ENCODE peak calls at places on chromosomes 16 and 17, in nine cellular contexts. Y is stomach, X is endothelial cell of umbilical vein, J is GM23338, G is transverse colon, O is prostate gland, K is HCT116, Z is esophagus muscularis mucosa, L is K562. I is an unnamed sample. For H3K4me1, the result is how much of the 10 kb centered on the place peaks cover.

GRCh38 chr16:53614346-53614745 is 89.3 kb downstream of the RPGRIP1L start:
- DNase-seq in X (peak), L (no peak), G (no peak), O (no peak), Z (no peak), J (no peak), Y (no peak), K (no peak), I (no peak)

GRCh38 chr16:27222499-27223225 is 19.3 kb downstream of the KDM8 start:
- DNase-seq in J (no peak), L (no peak), G (peak), K (no peak), Y (peak), Z (peak), X (no peak), O (no peak), I (no peak)

GRCh38 chr17:16325964-16326363 is 27.3 kb downstream of the CENPV start:
- DNase-seq in K (no peak), L (no peak), Y (no peak), J (no peak), Z (no peak), G (no peak), X (no peak), O (no peak), I (no peak)

GRCh38 chr16:12323007-12323699 is 346.6 kb downstream of the SNX29 start:
- DNase-seq in L (no peak), Z (no peak), O (no peak), Y (no peak), J (no peak), X (no peak), G (no peak), K (no peak), I (no peak)

GRCh38 chr17:55005520-55005919 is 37.0 kb downstream of the STXBP4 start:
- DNase-seq in J (peak), L (peak), Y (no peak), O (no peak), Z (no peak), X (peak), G (no peak), K (peak), I (no peak)

GRCh38 chr16:20676268-20676828 is 21.1 kb downstream of the ACSM1 start:
- DNase-seq in Z (no peak), G (peak), J (no peak), K (no peak), X (peak), O (peak), L (peak), Y (peak), I (no peak)

GRCh38 chr17:7982666-7983065 is 19.7 kb upstream of the GUCY2D start:
- DNase-seq in J (peak), Z (no peak), Y (no peak), G (no peak), L (peak), X (peak), O (no peak), K (no peak), I (no peak)

GRCh38 chr17:40179923-40180659 is 2.8 kb downstream of the RAPGEFL1 start:
- DNase-seq in X (no peak), Z (no peak), O (no peak), Y (no peak), K (no peak), L (no peak), J (no peak), G (peak), I (no peak)

GRCh38 chr16:57696240-57696639 is 1.6 kb downstream of the DRC7 start:
- DNase-seq in G (no peak), Z (no peak), Y (no peak), X (no peak), O (no peak), J (no peak), L (peak), K (no peak), I (no peak)

GRCh38 chr16:11783319-11784047 is 13.6 kb downstream of the ZC3H7A start:
- DNase-seq in L (peak), G (no peak), Y (no peak), O (no peak), X (peak), J (no peak), Z (no peak), K (no peak), I (no peak)

GRCh38 chr16:57277586-57277985 is 6.9 kb downstream of the PLLP start:
- DNase-seq in O (no peak), L (no peak), X (no peak), G (no peak), Z (no peak), J (no peak), K (peak), Y (no peak), I (no peak)

GRCh38 chr16:87765473-87765775 is 362 bp downstream of the KLHDC4 start:
- DNase-seq in L (peak), K (no peak), G (peak), J (peak), O (no peak), X (peak), Y (no peak), Z (no peak), I (no peak)

GRCh38 chr17:45834471-45835396 is 9.9 kb upstream of the SPPL2C start:
- DNase-seq in X (no peak), K (no peak), L (no peak), Z (no peak), O (no peak), Y (no peak), J (no peak), G (no peak), I (no peak)

GRCh38 chr17:63699638-63700527 is at the start of gene LIMD2:
- DNase-seq in X (peak), J (peak), O (peak), Z (no peak), L (peak), G (peak), K (no peak), Y (peak), I (peak)

GRCh38 chr17:67461228-67461780 is 84.2 kb downstream of the PITPNC1 start:
- DNase-seq in J (no peak), G (no peak), Y (no peak), Z (no peak), L (no peak), X (no peak), K (no peak), O (no peak), I (no peak)

GRCh38 chr16:1785846-1786170 is 3.0 kb downstream of the NUBP2 start:
- DNase-seq in O (no peak), X (no peak), K (no peak), G (no peak), L (no peak), Y (no peak), J (no peak), Z (no peak), I (no peak)

GRCh38 chr16:1787056-1787321 is 4.2 kb downstream of the NUBP2 start:
- DNase-seq in G (no peak), Y (no peak), Z (no peak), K (no peak), O (no peak), L (no peak), X (no peak), J (no peak), I (no peak)

GRCh38 chr16:1787322-1788094 is 4.7 kb downstream of the NUBP2 start:
- DNase-seq in K (no peak), J (no peak), Y (no peak), L (no peak), X (no peak), G (no peak), Z (no peak), O (peak), I (no peak)

GRCh38 chr16:1786242-1787055 is 3.7 kb downstream of the NUBP2 start:
- DNase-seq in Y (no peak), L (no peak), Z (no peak), X (no peak), O (no peak), J (no peak), K (no peak), G (no peak), I (no peak)

GRCh38 chr16:1784977-1785845 is 2.5 kb downstream of the NUBP2 start:
- DNase-seq in Z (no peak), L (no peak), G (peak), K (no peak), O (no peak), X (no peak), Y (no peak), J (no peak), I (no peak)
- H3K4me1 ChIP-seq in Z (under half), L (under half), G (under half), K (under half), O (under half), X (under half), Y (half or more), J (under half), I (under half)

DNA sequence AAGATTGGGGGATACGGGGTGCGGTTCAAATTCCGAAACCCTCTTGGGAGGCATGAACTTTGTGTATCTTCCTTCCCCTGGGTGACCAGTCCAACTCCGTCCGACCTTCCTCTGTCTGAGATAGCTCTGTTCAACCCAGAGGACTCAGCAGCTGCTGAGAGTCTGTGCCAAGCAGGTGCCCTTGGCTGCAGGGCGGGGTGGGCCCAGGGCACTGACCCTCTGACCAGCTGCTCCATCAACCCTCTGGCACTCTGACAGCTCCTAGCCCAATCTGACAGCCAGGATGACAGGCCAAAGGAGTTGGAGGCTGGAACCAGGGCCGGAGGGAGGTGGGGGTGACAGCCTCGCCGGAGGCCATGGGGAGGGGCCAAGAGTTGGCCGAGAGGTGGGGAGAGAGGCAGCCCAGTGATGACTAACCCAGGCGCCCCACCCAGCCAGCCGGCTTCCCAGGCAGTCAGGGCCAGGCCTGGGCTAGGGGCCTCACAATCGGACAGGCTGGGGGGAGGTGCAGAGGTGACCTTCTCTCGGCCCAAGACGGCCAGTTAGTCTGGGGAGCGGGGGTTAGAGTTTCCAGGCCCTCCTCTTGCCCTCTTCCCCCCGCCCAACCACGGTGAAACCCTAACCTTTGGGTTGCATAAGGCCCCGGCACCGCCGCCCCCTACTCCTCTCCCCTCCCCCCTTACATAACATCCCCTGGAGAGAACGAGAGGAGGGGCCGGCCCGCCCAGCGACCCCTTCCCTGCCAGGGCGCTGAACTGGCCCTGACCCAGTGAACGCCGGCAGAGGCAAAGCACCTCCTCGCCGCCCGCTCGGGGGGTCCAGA is 5.0 kb upstream of the TLCD2 start:
- DNase-seq in J (peak), O (peak), Y (peak), G (peak), Z (peak), K (peak), L (peak), X (peak), I (peak)
- H3K27ac ChIP-seq in J (no peak), O (peak), Y (peak), G (peak), Z (peak), K (peak), L (peak), X (peak), I (peak)

DNA sequence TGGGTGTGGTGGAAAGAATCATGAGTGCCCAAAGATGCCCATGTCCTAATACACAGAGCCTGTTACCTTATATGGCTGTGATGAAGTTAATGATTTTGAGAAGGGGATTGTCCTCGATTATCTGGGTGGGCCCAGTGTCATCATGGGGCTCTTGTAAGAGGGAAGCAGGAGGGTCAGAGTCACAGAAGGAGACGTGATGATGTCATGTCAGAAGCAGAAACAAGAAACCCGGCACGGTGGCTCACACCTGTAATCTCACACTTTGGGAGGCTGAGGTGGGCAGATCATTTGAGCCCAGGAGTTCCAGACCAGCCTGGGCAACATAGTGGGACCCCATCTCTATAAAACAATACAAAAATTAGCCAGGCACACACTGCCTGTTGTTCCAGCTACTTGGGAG is 55.2 kb upstream of the MGAT5B start:
- DNase-seq in Z (no peak), G (no peak), K (no peak), X (no peak), Y (no peak), J (no peak), L (no peak), O (no peak), I (no peak)
- TF ChIP-seq POLR2AphosphoS5 in Z (no peak), G (no peak), K (no peak), X (no peak), Y (no peak), J (no peak), L (no peak), O (no peak), I (no peak)

GRCh38 chr17:4341616-4341977 is 24.9 kb downstream of the UBE2G1 start:
- DNase-seq in O (no peak), K (no peak), Y (no peak), L (peak), J (no peak), X (no peak), Z (no peak), G (no peak), I (no peak)

GRCh38 chr17:4344926-4345325 is 21.5 kb downstream of the UBE2G1 start:
- DNase-seq in K (no peak), G (no peak), X (no peak), O (no peak), L (no peak), Z (no peak), Y (no peak), J (no peak), I (no peak)

GRCh38 chr17:4342535-4342934 is 23.9 kb downstream of the UBE2G1 start:
- DNase-seq in J (no peak), K (no peak), X (no peak), Z (no peak), G (no peak), Y (no peak), O (no peak), L (no peak), I (no peak)

GRCh38 chr17:4345569-4345968 is 20.9 kb downstream of the UBE2G1 start:
- DNase-seq in K (no peak), L (no peak), Y (no peak), Z (no peak), J (no peak), G (no peak), O (no peak), X (no peak), I (no peak)

DNA sequence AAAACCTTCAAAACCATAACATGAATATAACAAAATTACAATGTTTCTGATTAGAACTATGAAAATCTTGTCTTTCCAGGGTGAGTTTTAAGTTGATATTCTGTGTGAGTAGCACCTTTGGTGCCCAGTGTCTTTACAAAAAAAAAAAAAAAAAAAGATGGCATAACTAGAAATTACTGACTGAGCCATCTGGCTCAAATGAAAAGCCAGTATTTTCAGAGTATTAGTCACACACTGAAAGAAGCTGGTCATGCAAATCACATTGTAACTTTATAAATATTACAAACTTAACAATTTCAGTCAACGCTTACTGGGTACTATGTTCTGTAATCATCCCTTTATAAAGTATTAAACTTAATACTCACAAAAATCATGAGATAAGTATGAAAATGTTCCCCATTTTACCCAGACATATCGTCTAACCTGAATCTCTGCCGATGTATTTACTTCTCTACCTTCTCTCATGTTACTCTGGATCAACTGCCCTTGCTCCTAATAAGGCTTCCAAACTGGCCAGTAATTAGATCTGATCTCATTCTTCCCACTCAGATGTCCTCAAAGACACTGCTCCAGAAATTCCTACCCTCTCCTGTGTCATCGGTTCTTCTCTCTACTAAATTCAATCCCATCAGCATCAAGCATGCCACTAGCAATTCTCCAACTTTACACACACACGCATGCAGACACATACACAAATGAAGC is 25.4 kb downstream of the UBE2G1 start:
- DNase-seq in Z (no peak), K (no peak), L (no peak), X (no peak), G (no peak), O (no peak), Y (no peak), J (no peak), I (no peak)
- H3K4me1 ChIP-seq in Z (half or more), K (under half), L (under half), X (under half), G (half or more), O (under half), Y (under half), J (under half), I (under half)

DNA sequence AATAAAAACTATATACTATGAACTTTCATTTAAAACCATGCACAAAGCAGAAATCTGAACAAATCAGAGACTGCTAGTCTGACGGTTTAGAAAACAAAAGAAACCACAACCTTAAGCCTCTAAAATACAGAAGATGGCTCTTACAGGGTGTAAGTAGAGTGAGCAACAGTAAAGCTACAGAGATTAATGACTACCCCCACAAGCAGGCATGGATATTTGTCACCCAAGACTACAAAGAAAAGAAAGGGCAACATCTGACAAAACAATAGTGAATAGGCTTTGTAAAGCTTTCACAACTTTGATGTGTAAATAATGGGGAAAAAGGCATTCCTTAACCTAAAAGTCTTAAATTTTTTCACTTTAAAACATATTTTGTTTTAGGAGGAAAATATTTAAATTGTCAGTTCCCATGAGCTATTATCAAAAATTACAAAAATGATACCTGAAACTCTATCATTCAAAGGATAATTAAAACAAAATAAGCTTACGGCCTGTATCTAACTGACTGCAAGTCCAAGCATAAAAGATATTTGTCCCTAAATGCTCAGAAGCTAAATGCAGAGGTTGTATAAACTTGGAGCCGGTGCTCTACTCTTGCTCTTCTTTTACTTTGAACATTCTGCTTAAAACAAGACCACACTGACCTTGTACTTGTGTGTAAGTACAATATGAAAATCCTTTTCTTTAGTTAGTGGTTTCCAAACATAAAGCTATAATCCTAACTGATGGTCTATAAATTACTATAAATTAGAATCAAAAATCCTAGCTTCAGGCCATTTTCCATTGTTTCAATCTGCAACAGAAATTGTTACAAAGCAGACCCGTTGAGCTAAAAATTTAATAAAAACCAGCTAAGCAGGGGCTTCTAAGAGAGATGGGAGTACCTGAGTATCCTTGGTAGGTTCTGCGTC is 74.8 kb downstream of the SPAG9 start:
- DNase-seq in O (no peak), Y (no peak), X (no peak), J (peak), G (no peak), K (no peak), Z (no peak), L (no peak), I (no peak)
- H3K27ac ChIP-seq in O (peak), Y (no peak), X (no peak), J (peak), G (peak), K (no peak), Z (no peak), L (no peak), I (no peak)

DNA sequence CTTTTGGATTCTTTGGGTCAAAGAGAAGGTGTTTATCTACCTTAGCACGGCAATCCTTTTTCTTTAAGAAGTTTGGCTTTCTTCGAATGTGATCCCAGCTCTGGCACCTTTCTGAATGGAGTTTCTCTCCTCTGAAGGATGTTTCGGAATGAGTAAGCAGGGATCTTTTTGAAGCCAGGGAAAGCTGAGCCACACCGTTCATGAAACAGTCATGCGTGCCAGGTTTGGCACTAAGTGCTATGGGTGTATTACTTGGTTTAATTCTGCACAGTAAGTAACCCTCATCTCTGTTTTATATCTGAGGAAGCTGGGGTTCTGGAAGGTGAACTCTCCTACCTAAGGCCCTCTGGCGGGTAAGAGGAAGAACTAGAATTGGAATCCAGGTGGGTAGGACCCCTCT is 234.5 kb downstream of the NTN1 start:
- DNase-seq in L (no peak), O (no peak), X (no peak), Z (no peak), J (no peak), Y (no peak), G (no peak), K (no peak), I (no peak)
- TF ChIP-seq POLR2AphosphoS5 in L (no peak), O (no peak), X (no peak), Z (no peak), J (no peak), Y (no peak), G (no peak), K (no peak), I (no peak)

I was measured in upper lobe of left lung.